ENCODE peak calls at places on chromosomes 1 and 21, in five cellular contexts. One of them, this sample, is unnamed.

GRCh38 chr1:61828814-61829213 is 86.5 kb downstream of the PATJ start:
- DNase-seq in osteoblast: no peak
- DNase-seq in midbrain: no peak
- DNase-seq in activated CD8-positive, alpha-beta memory T cell treated with anti-CD3 and anti-CD28 coated beads for 24 hours: no peak
- DNase-seq in uterus: no peak
- DNase-seq in this sample: no peak

GRCh38 chr1:177243773-177244172 is 73.0 kb downstream of the BRINP2 start:
- DNase-seq in activated CD8-positive, alpha-beta memory T cell treated with anti-CD3 and anti-CD28 coated beads for 24 hours: no peak
- DNase-seq in midbrain: no peak
- DNase-seq in uterus: no peak
- DNase-seq in osteoblast: no peak
- DNase-seq in this sample: no peak

GRCh38 chr21:36684957-36685714 is 13.8 kb upstream of the SIM2 start:
- DNase-seq in midbrain: no peak
- DNase-seq in uterus: no peak
- DNase-seq in osteoblast: peak; percentile 60
- DNase-seq in activated CD8-positive, alpha-beta memory T cell treated with anti-CD3 and anti-CD28 coated beads for 24 hours: no peak
- DNase-seq in this sample: no peak

GRCh38 chr1:32220746-32221580 is 1.2 kb downstream of the TMEM234 start:
- DNase-seq in uterus: no peak
- DNase-seq in midbrain: no peak
- DNase-seq in osteoblast: peak; percentile 22
- DNase-seq in activated CD8-positive, alpha-beta memory T cell treated with anti-CD3 and anti-CD28 coated beads for 24 hours: no peak
- DNase-seq in this sample: no peak

GRCh38 chr1:208962867-208963266 is 620.6 kb upstream of the CAMK1G start:
- DNase-seq in osteoblast: no peak
- DNase-seq in midbrain: no peak
- DNase-seq in uterus: no peak
- DNase-seq in activated CD8-positive, alpha-beta memory T cell treated with anti-CD3 and anti-CD28 coated beads for 24 hours: no peak
- DNase-seq in this sample: no peak

GRCh38 chr1:218666263-218666662 is 321.1 kb downstream of the TGFB2 start:
- DNase-seq in midbrain: no peak
- DNase-seq in uterus: no peak
- DNase-seq in activated CD8-positive, alpha-beta memory T cell treated with anti-CD3 and anti-CD28 coated beads for 24 hours: no peak
- DNase-seq in osteoblast: no peak
- DNase-seq in this sample: no peak

GRCh38 chr1:183632964-183633363 is 2.6 kb downstream of the ARPC5 start:
- DNase-seq in activated CD8-positive, alpha-beta memory T cell treated with anti-CD3 and anti-CD28 coated beads for 24 hours: no peak
- DNase-seq in osteoblast: no peak
- DNase-seq in midbrain: no peak
- DNase-seq in uterus: no peak
- DNase-seq in this sample: no peak

GRCh38 chr1:92638498-92638897 is 146.4 kb downstream of the EVI5 start:
- DNase-seq in midbrain: no peak
- DNase-seq in osteoblast: no peak
- DNase-seq in uterus: no peak
- DNase-seq in activated CD8-positive, alpha-beta memory T cell treated with anti-CD3 and anti-CD28 coated beads for 24 hours: no peak
- DNase-seq in this sample: no peak

GRCh38 chr21:27173052-27173451 is 206.2 kb upstream of the ADAMTS5 start:
- DNase-seq in midbrain: no peak
- DNase-seq in activated CD8-positive, alpha-beta memory T cell treated with anti-CD3 and anti-CD28 coated beads for 24 hours: no peak
- DNase-seq in uterus: no peak
- DNase-seq in osteoblast: peak; percentile 73
- DNase-seq in this sample: no peak

GRCh38 chr1:172380441-172381244 is 39.8 kb upstream of the C1orf105 start:
- DNase-seq in midbrain: no peak
- DNase-seq in uterus: no peak
- DNase-seq in osteoblast: peak; percentile 58
- DNase-seq in activated CD8-positive, alpha-beta memory T cell treated with anti-CD3 and anti-CD28 coated beads for 24 hours: no peak
- DNase-seq in this sample: no peak

GRCh38 chr1:6075747-6076146 is 30.1 kb downstream of the KCNAB2 start:
- DNase-seq in osteoblast: no peak
- DNase-seq in midbrain: no peak
- DNase-seq in uterus: no peak
- DNase-seq in activated CD8-positive, alpha-beta memory T cell treated with anti-CD3 and anti-CD28 coated beads for 24 hours: no peak
- DNase-seq in this sample: peak; percentile 39

GRCh38 chr1:88799433-88799832 is 91.9 kb downstream of the GTF2B start:
- DNase-seq in midbrain: no peak
- DNase-seq in uterus: no peak
- DNase-seq in osteoblast: no peak
- DNase-seq in activated CD8-positive, alpha-beta memory T cell treated with anti-CD3 and anti-CD28 coated beads for 24 hours: no peak
- DNase-seq in this sample: no peak

GRCh38 chr1:40861227-40862003 is 748 bp downstream of the CITED4 start:
- DNase-seq in activated CD8-positive, alpha-beta memory T cell treated with anti-CD3 and anti-CD28 coated beads for 24 hours: peak; percentile 74
- DNase-seq in uterus: peak; percentile 52
- DNase-seq in midbrain: no peak
- DNase-seq in osteoblast: peak; percentile 95
- DNase-seq in this sample: no peak

GRCh38 chr21:44093761-44094160 is 13.4 kb upstream of the PWP2 start:
- DNase-seq in uterus: no peak
- DNase-seq in osteoblast: peak; percentile 29
- DNase-seq in midbrain: no peak
- DNase-seq in activated CD8-positive, alpha-beta memory T cell treated with anti-CD3 and anti-CD28 coated beads for 24 hours: peak; percentile 19
- DNase-seq in this sample: no peak

GRCh38 chr1:228647523-228648444 is 87.5 kb upstream of the RHOU start:
- DNase-seq in activated CD8-positive, alpha-beta memory T cell treated with anti-CD3 and anti-CD28 coated beads for 24 hours: peak; percentile 69
- DNase-seq in osteoblast: peak; percentile 58
- DNase-seq in uterus: peak; percentile 25
- DNase-seq in midbrain: no peak
- DNase-seq in this sample: peak; percentile 75

GRCh38 chr1:235919127-235919796 is 52.6 kb upstream of the LYST start:
- DNase-seq in uterus: no peak
- DNase-seq in activated CD8-positive, alpha-beta memory T cell treated with anti-CD3 and anti-CD28 coated beads for 24 hours: no peak
- DNase-seq in midbrain: no peak
- DNase-seq in osteoblast: no peak
- DNase-seq in this sample: no peak

GRCh38 chr1:54970901-54971300 is 9.5 kb upstream of the TMEM61 start:
- DNase-seq in osteoblast: no peak
- DNase-seq in midbrain: no peak
- DNase-seq in activated CD8-positive, alpha-beta memory T cell treated with anti-CD3 and anti-CD28 coated beads for 24 hours: no peak
- DNase-seq in uterus: no peak
- DNase-seq in this sample: no peak

GRCh38 chr1:93635614-93636543 is 45.8 kb downstream of the BCAR3 start:
- DNase-seq in uterus: no peak
- DNase-seq in osteoblast: no peak
- DNase-seq in activated CD8-positive, alpha-beta memory T cell treated with anti-CD3 and anti-CD28 coated beads for 24 hours: no peak
- DNase-seq in midbrain: peak; percentile 67
- DNase-seq in this sample: no peak

GRCh38 chr1:61301824-61302652 is 219.7 kb downstream of the NFIA start:
- DNase-seq in midbrain: no peak
- DNase-seq in osteoblast: peak; percentile 77
- DNase-seq in uterus: no peak
- DNase-seq in activated CD8-positive, alpha-beta memory T cell treated with anti-CD3 and anti-CD28 coated beads for 24 hours: no peak
- DNase-seq in this sample: no peak

GRCh38 chr1:243926803-243927245 is 76.8 kb upstream of the AKT3 start:
- DNase-seq in activated CD8-positive, alpha-beta memory T cell treated with anti-CD3 and anti-CD28 coated beads for 24 hours: no peak
- DNase-seq in midbrain: no peak
- DNase-seq in osteoblast: peak; percentile 92
- DNase-seq in uterus: no peak
- DNase-seq in this sample: no peak

GRCh38 chr1:246219508-246220030 is 287.5 kb downstream of the SMYD3 start:
- DNase-seq in midbrain: no peak
- DNase-seq in activated CD8-positive, alpha-beta memory T cell treated with anti-CD3 and anti-CD28 coated beads for 24 hours: no peak
- DNase-seq in uterus: no peak
- DNase-seq in osteoblast: peak; percentile 60
- DNase-seq in this sample: no peak

GRCh38 chr1:29380532-29380931 is 144.2 kb downstream of the PTPRU start:
- DNase-seq in osteoblast: peak; percentile 62
- DNase-seq in activated CD8-positive, alpha-beta memory T cell treated with anti-CD3 and anti-CD28 coated beads for 24 hours: no peak
- DNase-seq in midbrain: no peak
- DNase-seq in uterus: no peak
- DNase-seq in this sample: no peak

GRCh38 chr1:51627672-51628071 is 10.8 kb downstream of the OSBPL9 start:
- DNase-seq in uterus: no peak
- DNase-seq in activated CD8-positive, alpha-beta memory T cell treated with anti-CD3 and anti-CD28 coated beads for 24 hours: no peak
- DNase-seq in midbrain: peak; percentile 43
- DNase-seq in osteoblast: peak; percentile 65
- DNase-seq in this sample: peak; percentile 30

GRCh38 chr1:20786310-20787099 is 602 bp downstream of the HP1BP3 start:
- DNase-seq in activated CD8-positive, alpha-beta memory T cell treated with anti-CD3 and anti-CD28 coated beads for 24 hours: peak; percentile 99
- DNase-seq in uterus: peak; percentile 96
- DNase-seq in midbrain: peak; percentile 93
- DNase-seq in osteoblast: peak; percentile 99
- DNase-seq in this sample: peak; percentile 88

GRCh38 chr1:23960291-23960718 is 677 bp downstream of the PNRC2 start:
- DNase-seq in uterus: no peak
- DNase-seq in midbrain: no peak
- DNase-seq in activated CD8-positive, alpha-beta memory T cell treated with anti-CD3 and anti-CD28 coated beads for 24 hours: no peak
- DNase-seq in osteoblast: no peak
- DNase-seq in this sample: no peak

GRCh38 chr1:21247892-21248715 is 42.2 kb downstream of the ECE1 start:
- DNase-seq in midbrain: no peak
- DNase-seq in osteoblast: peak; percentile 27
- DNase-seq in uterus: no peak
- DNase-seq in activated CD8-positive, alpha-beta memory T cell treated with anti-CD3 and anti-CD28 coated beads for 24 hours: no peak
- DNase-seq in this sample: peak; percentile 69

GRCh38 chr21:36689324-36689723 is 9.6 kb upstream of the SIM2 start:
- DNase-seq in osteoblast: peak; percentile 62
- DNase-seq in uterus: no peak
- DNase-seq in midbrain: no peak
- DNase-seq in activated CD8-positive, alpha-beta memory T cell treated with anti-CD3 and anti-CD28 coated beads for 24 hours: no peak
- DNase-seq in this sample: no peak

GRCh38 chr1:40438391-40439015 is 11.8 kb upstream of the ZFP69B start:
- DNase-seq in osteoblast: peak; percentile 82
- DNase-seq in uterus: no peak
- DNase-seq in activated CD8-positive, alpha-beta memory T cell treated with anti-CD3 and anti-CD28 coated beads for 24 hours: no peak
- DNase-seq in midbrain: peak; percentile 49
- DNase-seq in this sample: peak; percentile 45

GRCh38 chr1:211473823-211474222 is 18.1 kb downstream of the RD3 start:
- DNase-seq in osteoblast: no peak
- DNase-seq in uterus: no peak
- DNase-seq in midbrain: no peak
- DNase-seq in activated CD8-positive, alpha-beta memory T cell treated with anti-CD3 and anti-CD28 coated beads for 24 hours: no peak
- DNase-seq in this sample: no peak

GRCh38 chr1:56925193-56925592 is 40.6 kb downstream of the C8B start:
- DNase-seq in midbrain: no peak
- DNase-seq in uterus: no peak
- DNase-seq in osteoblast: no peak
- DNase-seq in activated CD8-positive, alpha-beta memory T cell treated with anti-CD3 and anti-CD28 coated beads for 24 hours: no peak
- DNase-seq in this sample: no peak

GRCh38 chr1:203776636-203777035 is 11.7 kb downstream of the LAX1 start:
- DNase-seq in activated CD8-positive, alpha-beta memory T cell treated with anti-CD3 and anti-CD28 coated beads for 24 hours: no peak
- DNase-seq in midbrain: peak; percentile 66
- DNase-seq in uterus: no peak
- DNase-seq in osteoblast: no peak
- DNase-seq in this sample: no peak

GRCh38 chr1:1033731-1034437 is 14.0 kb downstream of the AGRN start:
- DNase-seq in midbrain: no peak
- DNase-seq in uterus: no peak
- DNase-seq in activated CD8-positive, alpha-beta memory T cell treated with anti-CD3 and anti-CD28 coated beads for 24 hours: peak; percentile 76
- DNase-seq in osteoblast: no peak
- DNase-seq in this sample: no peak

GRCh38 chr1:25890249-25891034 is 14.9 kb upstream of the PAQR7 start:
- DNase-seq in midbrain: no peak
- DNase-seq in uterus: no peak
- DNase-seq in osteoblast: no peak
- DNase-seq in activated CD8-positive, alpha-beta memory T cell treated with anti-CD3 and anti-CD28 coated beads for 24 hours: no peak
- DNase-seq in this sample: no peak

GRCh38 chr1:197675475-197676324 is 99.6 kb downstream of the DENND1B start:
- DNase-seq in osteoblast: no peak
- DNase-seq in activated CD8-positive, alpha-beta memory T cell treated with anti-CD3 and anti-CD28 coated beads for 24 hours: no peak
- DNase-seq in uterus: peak; percentile 16
- DNase-seq in midbrain: no peak
- DNase-seq in this sample: no peak